ENCODE peak calls at places on chromosomes 7 and 10, in eight cellular contexts. B is fibroblast of mammary gland; H is IMR-90; T is gastrocnemius medialis; Q is breast epithelium; R is CD8-positive, alpha-beta memory T cell; S is ecto neural progenitor cell; G is tibial nerve. E is an unnamed sample.

GRCh38 chr7:129176853-129177369 is 11.5 kb upstream of the SMO start:
- DNase-seq in B (no peak), H (no peak), T (no peak), Q (no peak), R (no peak), S (no peak), G (no peak), E (no peak)

GRCh38 chr10:70804424-70804814 is 11.3 kb upstream of the SGPL1 start:
- DNase-seq in B (peak), H (no peak), T (no peak), Q (no peak), R (no peak), S (no peak), G (no peak), E (peak)

GRCh38 chr10:125142946-125143345 is 17.4 kb downstream of the CTBP2 start:
- DNase-seq in B (no peak), H (no peak), T (no peak), Q (no peak), R (no peak), S (no peak), G (no peak), E (no peak)

GRCh38 chr10:84423729-84424128 is 95.3 kb downstream of the CCSER2 start:
- DNase-seq in B (peak), H (peak), T (no peak), Q (no peak), R (no peak), S (no peak), G (no peak), E (peak)

GRCh38 chr10:95408931-95409873 is 118.4 kb upstream of the PDLIM1 start:
- DNase-seq in B (no peak), H (no peak), T (no peak), Q (peak), R (no peak), S (no peak), G (no peak), E (no peak)

GRCh38 chr10:124156524-124157225 is 63.3 kb upstream of the CHST15 start:
- DNase-seq in B (no peak), H (no peak), T (peak), Q (no peak), R (no peak), S (no peak), G (no peak), E (no peak)

GRCh38 chr10:93570383-93570782 is 3.9 kb downstream of the FFAR4 start:
- DNase-seq in B (no peak), H (no peak), T (no peak), Q (no peak), R (no peak), S (no peak), G (no peak), E (no peak)

GRCh38 chr7:139875821-139876241 is 46.8 kb downstream of the TBXAS1 start:
- DNase-seq in B (no peak), H (no peak), T (peak), Q (no peak), R (no peak), S (no peak), G (no peak), E (no peak)

GRCh38 chr10:46229144-46229563 is 57.6 kb upstream of the ANTXRL start:
- DNase-seq in B (peak), H (no peak), T (no peak), Q (no peak), R (no peak), S (peak), G (no peak), E (no peak)

GRCh38 chr10:22158426-22158825 is 59.4 kb downstream of the EBLN1 start:
- DNase-seq in B (no peak), H (no peak), T (no peak), Q (no peak), R (no peak), S (no peak), G (no peak), E (no peak)

GRCh38 chr7:110856704-110857103 is 234.2 kb upstream of the LRRN3 start:
- DNase-seq in B (peak), H (peak), T (no peak), Q (no peak), R (no peak), S (no peak), G (no peak), E (peak)

GRCh38 chr10:63005246-63005645 is 127.9 kb upstream of the NRBF2 start:
- DNase-seq in B (peak), H (no peak), T (no peak), Q (no peak), R (no peak), S (no peak), G (no peak), E (peak)

GRCh38 chr10:16689636-16690035 is 127.6 kb downstream of the RSU1 start:
- DNase-seq in B (no peak), H (no peak), T (no peak), Q (no peak), R (no peak), S (no peak), G (no peak), E (no peak)

GRCh38 chr10:8444630-8445029 is 390.1 kb downstream of the GATA3 start:
- DNase-seq in B (no peak), H (no peak), T (no peak), Q (no peak), R (peak), S (peak), G (no peak), E (no peak)

GRCh38 chr10:121698336-121698735 is 100.1 kb upstream of the FGFR2 start:
- DNase-seq in B (no peak), H (no peak), T (no peak), Q (no peak), R (no peak), S (no peak), G (no peak), E (no peak)

GRCh38 chr7:98186452-98187137 is 24.6 kb upstream of the BHLHA15 start:
- DNase-seq in B (peak), H (peak), T (no peak), Q (no peak), R (no peak), S (no peak), G (no peak), E (peak)

GRCh38 chr7:6248581-6248980 is 23.8 kb downstream of the CYTH3 start:
- DNase-seq in B (peak), H (peak), T (no peak), Q (no peak), R (no peak), S (no peak), G (no peak), E (peak)

GRCh38 chr7:23743226-23743625 is 33.2 kb downstream of the STK31 start:
- DNase-seq in B (no peak), H (no peak), T (no peak), Q (no peak), R (no peak), S (no peak), G (no peak), E (no peak)

GRCh38 chr7:44748042-44748947 is at the start of gene ZMIZ2:
- DNase-seq in B (peak), H (peak), T (peak), Q (peak), R (peak), S (peak), G (peak), E (peak)

GRCh38 chr7:71682841-71683341 is 550.9 kb downstream of the GALNT17 start:
- DNase-seq in B (no peak), H (no peak), T (no peak), Q (no peak), R (no peak), S (peak), G (no peak), E (no peak)

GRCh38 chr10:129105266-129105665 is 361.8 kb upstream of the MGMT start:
- DNase-seq in B (peak), H (peak), T (no peak), Q (no peak), R (no peak), S (no peak), G (no peak), E (no peak)

GRCh38 chr7:70598976-70599375 is 533.0 kb upstream of the GALNT17 start:
- DNase-seq in B (peak), H (no peak), T (no peak), Q (peak), R (no peak), S (no peak), G (no peak), E (peak)

E was measured in bronchial epithelial cell.